ENCODE peak calls at places on chromosomes 13 and 19, in seven cellular contexts. G is stomach, N is uterus, Z is H54, E is esophagus squamous epithelium, A is sigmoid colon, S is GM12891. T is an unnamed sample.

GRCh38 chr19:47157455-47158321 is 27.1 kb downstream of the SAE1 start:
- DNase-seq in N (no peak), G (peak; percentile 33), S (no peak), Z (peak; percentile 25), E (no peak), A (peak; percentile 74), T (no peak)

GRCh38 chr13:99894835-99895427 is 76.6 kb downstream of the ZIC5 start:
- DNase-seq in A (no peak), S (no peak), N (no peak), E (no peak), G (no peak), Z (no peak), T (no peak)

GRCh38 chr13:73602295-73602694 is 531.9 kb downstream of the KLF12 start:
- DNase-seq in Z (peak; percentile 12), N (no peak), A (no peak), E (no peak), S (no peak), G (no peak), T (no peak)

GRCh38 chr13:51999525-51999924 is 11.7 kb downstream of the ATP7B start:
- DNase-seq in G (peak; percentile 85), S (no peak), N (no peak), E (no peak), A (peak; percentile 76), Z (no peak), T (no peak)

GRCh38 chr13:112785419-112785856 is 95.6 kb downstream of the ATP11A start:
- DNase-seq in E (no peak), Z (no peak), G (peak; percentile 13), A (no peak), S (peak; percentile 2), N (peak; percentile 10), T (no peak)

GRCh38 chr13:44191504-44192171 is 182.0 kb upstream of the SERP2 start:
- DNase-seq in Z (no peak), G (peak; percentile 43), N (peak; percentile 42), A (no peak), E (no peak), S (no peak), T (peak; percentile 60)

GRCh38 chr19:35459414-35460082 is 11.5 kb downstream of the FFAR2 start:
- DNase-seq in Z (no peak), S (no peak), A (no peak), E (no peak), N (peak; percentile 48), G (peak; percentile 70), T (no peak)

GRCh38 chr13:99620806-99621205 is 119.5 kb downstream of the TM9SF2 start:
- DNase-seq in N (no peak), Z (no peak), E (no peak), S (no peak), G (no peak), A (no peak), T (no peak)

GRCh38 chr19:22605275-22606211 is 28.6 kb upstream of the ZNF492 start:
- DNase-seq in N (no peak), E (no peak), G (no peak), Z (no peak), A (no peak), S (no peak), T (no peak)

GRCh38 chr19:35710784-35711723 is 6.7 kb downstream of the ZBTB32 start:
- DNase-seq in S (peak; percentile 43), E (no peak), N (no peak), G (no peak), Z (no peak), A (no peak), T (no peak)

GRCh38 chr13:40114305-40114896 is 458.9 kb downstream of the COG6 start:
- DNase-seq in Z (no peak), N (no peak), G (no peak), E (no peak), A (no peak), S (no peak), T (no peak)

GRCh38 chr13:43054803-43055802 is 31.7 kb downstream of the DNAJC15 start:
- DNase-seq in A (no peak), N (peak; percentile 61), Z (peak; percentile 1), S (no peak), G (no peak), E (no peak), T (peak; percentile 44)

GRCh38 chr13:90272356-90272755 is 1075.1 kb upstream of the MIR17HG start:
- DNase-seq in Z (peak; percentile 19), N (no peak), G (no peak), S (no peak), A (no peak), E (no peak), T (no peak)

GRCh38 chr19:19475845-19476828 is 39.2 kb downstream of the TSSK6 start:
- DNase-seq in S (no peak), N (no peak), A (no peak), Z (no peak), E (no peak), G (no peak), T (peak; percentile 57)

GRCh38 chr13:32824671-32825070 is 191.6 kb upstream of the KL start:
- DNase-seq in G (no peak), Z (peak; percentile 34), A (peak; percentile 72), S (no peak), N (no peak), E (no peak), T (no peak)

GRCh38 chr13:90623318-90624011 is 724.0 kb upstream of the MIR17HG start:
- DNase-seq in Z (no peak), A (no peak), G (no peak), N (no peak), S (no peak), E (no peak), T (no peak)

GRCh38 chr19:30136591-30136990 is 194.6 kb downstream of the URI1 start:
- DNase-seq in G (no peak), S (no peak), N (no peak), Z (no peak), E (no peak), A (no peak), T (no peak)

GRCh38 chr13:73556902-73557301 is 498.1 kb downstream of the KLF5 start:
- DNase-seq in Z (no peak), N (no peak), G (no peak), E (no peak), A (no peak), S (no peak), T (no peak)

GRCh38 chr13:26025196-26025595 is 26.6 kb downstream of the SHISA2 start:
- DNase-seq in N (no peak), E (no peak), A (no peak), Z (no peak), G (no peak), S (no peak), T (no peak)

GRCh38 chr13:109154546-109154945 is 525.1 kb downstream of the MYO16 start:
- DNase-seq in G (no peak), Z (no peak), N (no peak), E (no peak), A (no peak), S (no peak), T (no peak)

GRCh38 chr13:44313674-44314073 is 60.0 kb upstream of the SERP2 start:
- DNase-seq in N (no peak), G (no peak), S (no peak), A (no peak), Z (no peak), E (no peak), T (peak; percentile 46)

GRCh38 chr13:78881746-78882145 is 222.8 kb upstream of the OBI1 start:
- DNase-seq in S (no peak), G (no peak), N (no peak), E (no peak), Z (no peak), A (no peak), T (no peak)

GRCh38 chr19:50490411-50490811 is 13.8 kb upstream of the GARIN5A start:
- DNase-seq in A (peak; percentile 58), G (no peak), S (no peak), Z (no peak), E (no peak), N (no peak), T (no peak)
- TF ChIP-seq POLR2A in A (no peak), G (no peak), S (no peak), Z (no peak), E (no peak), N (no peak), T (no peak)

GRCh38 chr19:43675269-43675879 is 5.4 kb upstream of the PLAUR start:
- DNase-seq in A (no peak), E (no peak), G (peak; percentile 84), S (no peak), N (no peak), Z (peak; percentile 72), T (no peak)
- TF ChIP-seq POLR2A in A (peak; percentile 37), E (no peak), G (no peak), S (no peak), N (no peak), Z (no peak), T (no peak)

DNA sequence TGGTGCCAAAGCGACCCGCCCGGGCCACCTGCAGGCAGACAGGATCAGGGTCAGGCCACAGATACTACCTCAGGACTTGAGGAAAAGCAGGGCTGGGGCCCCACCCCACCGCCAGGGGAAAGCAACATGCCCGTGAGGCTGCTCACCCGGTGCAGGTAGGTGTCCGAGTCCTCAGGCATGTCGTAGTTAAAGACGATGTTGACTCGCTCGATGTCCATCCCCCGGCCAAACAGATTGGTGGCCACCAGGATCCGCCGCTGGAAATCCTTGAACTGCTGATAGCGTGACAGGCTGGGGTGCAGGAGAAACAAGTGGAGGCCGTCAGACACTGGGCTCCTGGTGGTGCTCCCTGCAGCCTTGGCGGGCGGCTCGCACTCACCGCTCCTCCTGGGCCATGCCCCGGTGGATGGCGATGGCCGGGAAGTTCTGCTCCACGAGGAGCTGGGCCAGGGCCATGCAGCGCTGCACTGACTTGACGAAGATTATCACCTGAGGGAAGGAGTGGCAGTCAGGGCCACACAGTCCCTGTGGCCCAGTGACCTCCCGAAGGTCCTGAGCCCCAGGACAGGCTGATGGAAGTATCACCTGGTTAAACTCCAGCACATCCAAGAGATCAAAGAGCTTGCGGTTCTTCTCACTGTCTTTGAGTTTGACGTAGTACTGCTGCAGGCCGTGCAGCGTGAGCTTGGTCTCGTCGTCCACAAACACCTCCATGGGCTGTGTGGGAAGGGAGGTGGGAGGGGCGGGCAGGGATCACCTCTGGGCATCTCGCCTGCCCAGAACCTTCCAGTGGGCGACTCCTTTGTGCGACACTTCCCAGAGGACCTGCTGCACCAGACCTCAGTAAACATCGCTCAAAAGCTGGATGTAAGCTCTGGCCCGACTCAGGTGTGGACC is 9.7 kb downstream of the DDX39A start:
- DNase-seq in N (no peak), A (no peak), G (no peak), S (no peak), Z (no peak), E (no peak), T (no peak)
- TF ChIP-seq POLR2A in N (no peak), A (no peak), G (no peak), S (peak; percentile 51), Z (no peak), E (no peak), T (no peak)

DNA sequence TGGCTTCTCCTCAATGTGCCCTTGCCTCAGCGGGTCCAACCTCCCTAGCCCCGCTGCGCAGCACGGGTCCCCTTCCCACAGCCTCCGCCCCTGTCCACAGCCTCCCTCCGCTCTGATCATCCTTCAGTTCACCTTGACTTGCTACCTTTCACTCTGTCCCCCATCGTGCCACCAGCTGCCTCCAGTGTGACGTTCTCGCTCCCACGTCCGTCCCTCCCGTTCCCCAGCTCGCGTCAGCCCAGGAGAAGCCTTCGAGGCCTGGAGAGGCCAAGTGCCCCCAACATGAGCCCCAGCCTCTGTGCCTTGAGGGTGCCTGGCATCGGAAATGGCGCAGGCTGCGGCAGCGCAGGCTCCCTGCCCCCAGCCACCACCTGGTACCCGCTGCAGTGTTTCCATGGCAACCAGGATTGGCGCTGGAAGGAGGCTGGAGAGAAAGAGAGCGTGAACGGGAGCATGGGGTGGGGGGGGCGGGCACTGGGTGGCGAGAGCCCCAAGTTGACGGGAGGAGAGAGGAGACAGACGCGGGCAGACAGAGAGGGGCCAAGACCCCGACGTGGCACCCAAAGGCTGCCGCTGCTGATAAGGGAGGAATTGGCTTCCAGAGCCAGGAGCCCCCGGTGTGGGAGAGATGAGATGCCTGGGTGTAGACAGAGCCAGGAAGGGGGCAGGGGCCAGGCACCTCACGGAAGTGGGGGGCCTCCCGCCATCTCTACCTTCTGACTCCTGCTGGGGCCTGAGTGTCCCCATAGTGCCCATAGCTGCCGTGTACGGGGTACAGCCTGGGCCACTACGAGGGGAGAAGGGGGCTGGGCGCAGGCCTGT is 844 bp upstream of the ASPDH start:
- DNase-seq in A (peak; percentile 28), N (no peak), G (no peak), E (no peak), Z (no peak), S (no peak), T (no peak)
- TF ChIP-seq POLR2A in A (no peak), N (no peak), G (no peak), E (no peak), Z (no peak), S (no peak), T (no peak)